ENCODE peak calls at places on chromosomes 2 and 18, in ten cellular contexts. S is NCI-H82; K is KG1; W is activated CD8-positive, alpha-beta T cell treated with anti-CD3 and anti-CD28 coated beads for 36 hours; C is HS-27A; H is progenitor cell of endocrine pancreas; U is H9; J is NCI-H2081; F is T-helper 2 cell treated with Interferon-gamma antibody and Interleukin-4, amounts not matched to agents 5 μg/mL and 100 μg/mL, for 36 hours; N is NCI-H446. P is an unnamed sample.

GRCh38 chr18:12839057-12839525 is 44.9 kb downstream of the PTPN2 start:
- DNase-seq in S (no peak), K (peak; percentile 16), W (peak; percentile 29), C (no peak), H (no peak), U (no peak), J (no peak), F (peak; percentile 31), N (no peak), P (no peak)

GRCh38 chr2:15755528-15755927 is 163.9 kb downstream of the DDX1 start:
- DNase-seq in S (no peak), K (no peak), W (no peak), C (no peak), H (no peak), U (no peak), J (no peak), F (no peak), N (no peak), P (no peak)

GRCh38 chr18:8450013-8450412 is 159.2 kb upstream of the RAB12 start:
- DNase-seq in S (peak; percentile 65), K (no peak), W (no peak), C (no peak), H (no peak), U (peak; percentile 65), J (no peak), F (no peak), N (no peak), P (peak; percentile 47)

GRCh38 chr2:113940891-113941290 is 51.0 kb downstream of the ACTR3 start:
- DNase-seq in S (no peak), K (no peak), W (no peak), C (no peak), H (no peak), U (no peak), J (no peak), F (no peak), N (no peak), P (no peak)

GRCh38 chr2:109202486-109202885 is 73.5 kb downstream of the SH3RF3 start:
- DNase-seq in S (no peak), K (no peak), W (no peak), C (no peak), H (no peak), U (no peak), J (no peak), F (no peak), N (no peak), P (no peak)

GRCh38 chr2:151928380-151928779 is 100.2 kb upstream of the ARL5A start:
- DNase-seq in S (no peak), K (no peak), W (no peak), C (no peak), H (no peak), U (no peak), J (no peak), F (no peak), N (no peak), P (no peak)

GRCh38 chr2:125516496-125517109 is 1139.4 kb upstream of the GYPC start:
- DNase-seq in S (peak; percentile 62), K (peak; percentile 4), W (peak; percentile 8), C (no peak), H (no peak), U (peak; percentile 34), J (no peak), F (no peak), N (no peak), P (no peak)

GRCh38 chr2:19367346-19367745 is 8.9 kb upstream of the OSR1 start:
- DNase-seq in S (no peak), K (no peak), W (no peak), C (no peak), H (no peak), U (no peak), J (no peak), F (no peak), N (no peak), P (no peak)

GRCh38 chr2:70301344-70302194 is at the start of gene FAM136A:
- DNase-seq in S (peak; percentile 93), K (peak; percentile 89), W (peak; percentile 89), C (peak; percentile 19), H (peak; percentile 92), U (peak; percentile 93), J (peak; percentile 77), F (peak; percentile 83), N (peak; percentile 66), P (peak; percentile 42)

GRCh38 chr2:108270768-108271506 is 17.8 kb upstream of the SULT1C2 start:
- DNase-seq in S (no peak), K (no peak), W (no peak), C (no peak), H (no peak), U (no peak), J (no peak), F (no peak), N (no peak), P (no peak)

GRCh38 chr18:69948919-69949537 is 1.4 kb upstream of the CD226 start:
- DNase-seq in S (no peak), K (no peak), W (peak; percentile 83), C (no peak), H (no peak), U (no peak), J (no peak), F (peak; percentile 79), N (no peak), P (no peak)

GRCh38 chr18:66124394-66124793 is 373.6 kb downstream of the CDH7 start:
- DNase-seq in S (peak; percentile 18), K (no peak), W (no peak), C (no peak), H (no peak), U (no peak), J (no peak), F (no peak), N (peak; percentile 4), P (no peak)

GRCh38 chr2:9166579-9167392 is 39.8 kb upstream of the ASAP2 start:
- DNase-seq in S (no peak), K (no peak), W (no peak), C (no peak), H (no peak), U (no peak), J (no peak), F (no peak), N (no peak), P (no peak)

GRCh38 chr2:112065966-112066365 is 10.9 kb downstream of the TMEM87B start:
- DNase-seq in S (no peak), K (no peak), W (no peak), C (peak; percentile 62), H (no peak), U (no peak), J (no peak), F (no peak), N (no peak), P (no peak)

GRCh38 chr2:138699421-138699820 is 80.8 kb downstream of the NXPH2 start:
- DNase-seq in S (no peak), K (no peak), W (no peak), C (no peak), H (no peak), U (peak; percentile 68), J (no peak), F (no peak), N (no peak), P (peak; percentile 35)

GRCh38 chr2:86703704-86704370 is 16.3 kb upstream of the RMND5A start:
- DNase-seq in S (no peak), K (no peak), W (no peak), C (no peak), H (no peak), U (no peak), J (peak; percentile 88), F (no peak), N (no peak), P (no peak)

GRCh38 chr2:136985044-136985443 is 219.7 kb downstream of the THSD7B start:
- DNase-seq in S (peak; percentile 58), K (no peak), W (no peak), C (no peak), H (no peak), U (no peak), J (no peak), F (no peak), N (no peak), P (no peak)

GRCh38 chr18:36519358-36519757 is 221.8 kb downstream of the FHOD3 start:
- DNase-seq in S (no peak), K (no peak), W (no peak), C (peak; percentile 26), H (no peak), U (no peak), J (no peak), F (no peak), N (no peak), P (no peak)

GRCh38 chr2:230751062-230751461 is 38.4 kb downstream of the CAB39 start:
- DNase-seq in S (no peak), K (no peak), W (peak; percentile 18), C (no peak), H (no peak), U (no peak), J (no peak), F (peak; percentile 45), N (no peak), P (no peak)

GRCh38 chr2:200615247-200615646 is 29.4 kb downstream of the AOX1 start:
- DNase-seq in S (no peak), K (no peak), W (no peak), C (peak; percentile 72), H (no peak), U (no peak), J (no peak), F (no peak), N (no peak), P (no peak)

GRCh38 chr18:43122955-43123354 is 7.5 kb upstream of the RIT2 start:
- DNase-seq in S (no peak), K (no peak), W (no peak), C (no peak), H (no peak), U (no peak), J (no peak), F (no peak), N (no peak), P (no peak)

GRCh38 chr18:74252032-74252380 is 39.8 kb downstream of the CYB5A start:
- DNase-seq in S (no peak), K (no peak), W (peak; percentile 43), C (no peak), H (no peak), U (no peak), J (no peak), F (peak; percentile 45), N (no peak), P (no peak)

GRCh38 chr2:69582582-69583176 is 60.9 kb downstream of the AAK1 start:
- DNase-seq in S (no peak), K (peak; percentile 47), W (peak; percentile 33), C (no peak), H (no peak), U (no peak), J (peak; percentile 8), F (no peak), N (no peak), P (no peak)

GRCh38 chr2:191439481-191439880 is 194.3 kb downstream of the MYO1B start:
- DNase-seq in S (no peak), K (no peak), W (no peak), C (no peak), H (no peak), U (no peak), J (no peak), F (no peak), N (no peak), P (no peak)

GRCh38 chr2:240200230-240201051 is 60.0 kb upstream of the OTOS start:
- DNase-seq in S (peak; percentile 63), K (no peak), W (no peak), C (no peak), H (no peak), U (peak; percentile 26), J (no peak), F (no peak), N (no peak), P (no peak)

GRCh38 chr2:203022751-203023150 is 8.1 kb downstream of the NBEAL1 start:
- DNase-seq in S (no peak), K (no peak), W (no peak), C (no peak), H (no peak), U (no peak), J (no peak), F (no peak), N (no peak), P (no peak)

GRCh38 chr2:202950592-202950991 is 38.5 kb downstream of the CARF start:
- DNase-seq in S (no peak), K (no peak), W (no peak), C (no peak), H (no peak), U (no peak), J (no peak), F (no peak), N (no peak), P (no peak)

GRCh38 chr2:10408649-10409579 is 39.2 kb downstream of the ODC1 start:
- DNase-seq in S (peak; percentile 93), K (peak; percentile 34), W (peak; percentile 89), C (no peak), H (peak; percentile 85), U (peak; percentile 94), J (peak; percentile 92), F (peak; percentile 80), N (peak; percentile 38), P (peak; percentile 40)